ENCODE peak calls at places on chromosome 22, in five cellular contexts. B is amniotic stem cell; T is lower lobe of right lung; X is activated CD4-positive, alpha-beta T cell treated with anti-CD3 and anti-CD28 coated beads, Interleukin-2, amount 50 U/mL, for 48 hours; C is cardiac fibroblast. U is an unnamed sample.

GRCh38 chr22:33271390-33272161 is 213.4 kb upstream of the SYN3 start:
- DNase-seq in T (no peak), C (peak; percentile 4), X (no peak), B (no peak), U (no peak)

GRCh38 chr22:33467718-33468117 is 409.5 kb upstream of the SYN3 start:
- DNase-seq in C (peak; percentile 2), X (no peak), B (no peak), T (no peak), U (peak; percentile 8)

GRCh38 chr22:37419370-37419915 is 7.8 kb downstream of the ELFN2 start:
- DNase-seq in T (no peak), X (no peak), B (no peak), C (no peak), U (no peak)

GRCh38 chr22:39900306-39901227 is at the start of gene GRAP2:
- DNase-seq in X (peak; percentile 49), C (no peak), B (no peak), T (no peak), U (no peak)

GRCh38 chr22:33864723-33865130 is 55.5 kb downstream of the LARGE1 start:
- DNase-seq in B (no peak), C (no peak), T (no peak), X (no peak), U (no peak)

GRCh38 chr22:46036558-46037408 is 59.8 kb upstream of the WNT7B start:
- DNase-seq in B (no peak), X (no peak), T (no peak), C (peak; percentile 23), U (no peak)

GRCh38 chr22:36385491-36386350 is 2.0 kb downstream of the MYH9 start:
- DNase-seq in C (peak; percentile 77), X (peak; percentile 75), B (no peak), T (peak; percentile 78), U (no peak)

GRCh38 chr22:35561796-35562526 is 21.3 kb downstream of the RASD2 start:
- DNase-seq in C (peak; percentile 69), X (peak; percentile 20), T (no peak), B (no peak), U (no peak)

GRCh38 chr22:46764140-46764680 is 1.8 kb downstream of the TBC1D22A start:
- DNase-seq in X (no peak), T (no peak), B (no peak), C (no peak), U (no peak)

GRCh38 chr22:37023743-37024338 is 4.3 kb downstream of the MPST start:
- DNase-seq in C (no peak), X (no peak), T (no peak), B (no peak), U (no peak)

GRCh38 chr22:32644252-32645100 is 157.0 kb upstream of the TIMP3 start:
- DNase-seq in T (peak; percentile 73), X (peak; percentile 13), B (no peak), C (peak; percentile 22), U (no peak)

GRCh38 chr22:38075105-38075825 is 8.7 kb downstream of the SLC16A8 start:
- DNase-seq in B (no peak), X (no peak), T (no peak), C (no peak), U (no peak)

GRCh38 chr22:39556970-39557811 is 13.4 kb upstream of the CACNA1I start:
- DNase-seq in B (no peak), C (peak; percentile 8), X (peak; percentile 44), T (no peak), U (no peak)

GRCh38 chr22:25853902-25854301 is 111.9 kb downstream of the MYO18B start:
- DNase-seq in B (no peak), C (no peak), T (no peak), X (no peak), U (no peak)

GRCh38 chr22:44797181-44797720 is 44.9 kb downstream of the ARHGAP8 start:
- DNase-seq in T (no peak), B (no peak), C (no peak), X (no peak), U (no peak)

GRCh38 chr22:24776525-24776924 is 2.0 kb upstream of the PIWIL3 start:
- DNase-seq in C (no peak), T (no peak), X (no peak), B (no peak), U (no peak)

GRCh38 chr22:23401910-23402274 is 178.2 kb downstream of the IGLL1 start:
- DNase-seq in X (no peak), B (no peak), C (no peak), T (no peak), U (no peak)

GRCh38 chr22:23938328-23939016 is 22.5 kb downstream of the GSTT2B start:
- DNase-seq in B (no peak), C (no peak), X (no peak), T (no peak), U (no peak)

GRCh38 chr22:23289851-23290724 is 109.8 kb downstream of the BCR start:
- DNase-seq in X (peak; percentile 66), T (peak; percentile 65), B (no peak), C (peak; percentile 68), U (no peak)

GRCh38 chr22:31103111-31103510 is 4.3 kb downstream of the SELENOM start:
- DNase-seq in X (no peak), T (no peak), C (no peak), B (no peak), U (no peak)

GRCh38 chr22:41757507-41757906 is 43.0 kb upstream of the CCDC134 start:
- DNase-seq in X (no peak), T (no peak), B (no peak), C (no peak), U (no peak)

GRCh38 chr22:31326877-31327276 is 19.3 kb downstream of the PATZ1 start:
- DNase-seq in B (no peak), X (no peak), T (no peak), C (no peak), U (no peak)

GRCh38 chr22:38879102-38879729 is 7.2 kb upstream of the CBX6 start:
- DNase-seq in C (no peak), T (no peak), B (no peak), X (no peak), U (no peak)

GRCh38 chr22:29117799-29118477 is 45.1 kb downstream of the KREMEN1 start:
- DNase-seq in X (no peak), C (peak; percentile 91), T (no peak), B (no peak), U (no peak)

GRCh38 chr22:25083414-25084166 is 116.1 kb upstream of the CRYBB3 start:
- DNase-seq in B (no peak), X (no peak), T (no peak), C (no peak), U (no peak)

GRCh38 chr22:30609260-30610185 is 2.5 kb downstream of the TCN2 start:
- DNase-seq in C (peak; percentile 83), B (peak; percentile 60), X (peak; percentile 26), T (no peak), U (peak; percentile 36)

GRCh38 chr22:39490966-39491680 is 11.0 kb upstream of the MIEF1 start:
- DNase-seq in C (no peak), X (no peak), B (no peak), T (peak; percentile 38), U (no peak)

GRCh38 chr22:26672060-26672471 is 14.7 kb downstream of the MIAT start:
- DNase-seq in B (no peak), X (no peak), T (no peak), C (no peak), U (no peak)

GRCh38 chr22:37739000-37739399 is 42.2 kb downstream of the TRIOBP start:
- DNase-seq in X (no peak), T (peak; percentile 65), C (peak; percentile 72), B (no peak), U (no peak)

GRCh38 chr22:28402066-28402465 is 277.6 kb downstream of the TTC28 start:
- DNase-seq in X (no peak), B (no peak), T (no peak), C (no peak), U (no peak)

GRCh38 chr22:18050065-18050464 is 25.7 kb upstream of the MICAL3 start:
- DNase-seq in C (no peak), B (no peak), X (no peak), T (no peak), U (no peak)

GRCh38 chr22:45134313-45134712 is 29.4 kb upstream of the NUP50 start:
- DNase-seq in T (no peak), X (no peak), B (no peak), C (no peak), U (no peak)

GRCh38 chr22:32618461-32619140 is 144.0 kb downstream of the FBXO7 start:
- DNase-seq in C (no peak), X (no peak), B (no peak), T (no peak), U (no peak)

GRCh38 chr22:23686416-23687024 is 4.3 kb upstream of the RGL4 start:
- DNase-seq in C (no peak), T (no peak), B (no peak), X (no peak), U (no peak)

GRCh38 chr22:47277001-47277400 is 514.6 kb downstream of the TBC1D22A start:
- DNase-seq in C (no peak), T (no peak), X (no peak), B (no peak), U (no peak)

GRCh38 chr22:19037282-19038163 is 84.7 kb downstream of the DGCR2 start:
- DNase-seq in C (no peak), X (no peak), T (peak; percentile 24), B (no peak), U (no peak)

GRCh38 chr22:46972256-46972655 is 209.8 kb downstream of the TBC1D22A start:
- DNase-seq in T (no peak), C (no peak), X (no peak), B (no peak), U (no peak)

GRCh38 chr22:46058591-46059519 is 81.9 kb upstream of the WNT7B start:
- DNase-seq in C (peak; percentile 48), X (no peak), B (no peak), T (peak; percentile 48), U (no peak)

U was measured in AG09319.